ENCODE peak calls at places on chromosomes 4 and X, in six cellular contexts. V, O, T, N, E and B are unnamed samples.

GRCh38 chrX:150366951-150367545 is 3.9 kb downstream of the MAMLD1 start:
- DNase-seq in V (no peak), O (no peak), T (no peak), N (peak; percentile 77), E (peak; percentile 27), B (no peak)

GRCh38 chr4:89249716-89250361 is 57.8 kb downstream of the GPRIN3 start:
- DNase-seq in V (no peak), O (no peak), T (no peak), N (no peak), E (no peak), B (peak; percentile 14)

GRCh38 chr4:157048248-157048647 is 27.7 kb upstream of the GLRB start:
- DNase-seq in V (no peak), O (peak; percentile 47), T (no peak), N (no peak), E (peak; percentile 30), B (no peak)

GRCh38 chr4:2411786-2412510 is 6.5 kb downstream of the ZFYVE28 start:
- DNase-seq in V (no peak), O (no peak), T (no peak), N (no peak), E (no peak), B (no peak)

GRCh38 chr4:88897180-88897579 is 159.8 kb downstream of the FAM13A start:
- DNase-seq in V (no peak), O (no peak), T (no peak), N (no peak), E (peak; percentile 26), B (no peak)

GRCh38 chr4:38753021-38753806 is 29.6 kb downstream of the TLR10 start:
- DNase-seq in V (no peak), O (peak; percentile 93), T (peak; percentile 89), N (peak; percentile 34), E (peak; percentile 60), B (peak; percentile 52)

GRCh38 chrX:118530537-118530936 is 34.9 kb downstream of the DOCK11 start:
- DNase-seq in V (no peak), O (no peak), T (no peak), N (no peak), E (no peak), B (no peak)

GRCh38 chrX:129980043-129980442 is 2.4 kb upstream of the BCORL1 start:
- DNase-seq in V (peak; percentile 87), O (peak; percentile 52), T (peak; percentile 69), N (no peak), E (peak; percentile 52), B (peak; percentile 45)

GRCh38 chr4:123701046-123701445 is 304.5 kb downstream of the SPRY1 start:
- DNase-seq in V (no peak), O (no peak), T (no peak), N (no peak), E (no peak), B (no peak)

GRCh38 chr4:20984011-20984836 is 284.0 kb downstream of the PACRGL start:
- DNase-seq in V (no peak), O (no peak), T (no peak), N (no peak), E (no peak), B (peak; percentile 10)

GRCh38 chr4:111847256-111848108 is 297.8 kb upstream of the FAM241A start:
- DNase-seq in V (no peak), O (no peak), T (no peak), N (no peak), E (no peak), B (no peak)

GRCh38 chr4:5399790-5400421 is 308.5 kb downstream of the EVC2 start:
- DNase-seq in V (no peak), O (no peak), T (no peak), N (peak; percentile 24), E (peak; percentile 15), B (peak; percentile 14)

GRCh38 chr4:75673959-75674328 is 733 bp upstream of the G3BP2 start:
- DNase-seq in V (no peak), O (no peak), T (no peak), N (no peak), E (peak; percentile 21), B (no peak)

GRCh38 chrX:113986427-113986826 is 597.5 kb upstream of the HTR2C start:
- DNase-seq in V (no peak), O (no peak), T (no peak), N (no peak), E (no peak), B (no peak)

GRCh38 chr4:20954541-20954940 is 254.3 kb downstream of the PACRGL start:
- DNase-seq in V (no peak), O (no peak), T (no peak), N (no peak), E (no peak), B (no peak)

GRCh38 chr4:173182403-173182802 is 13.8 kb downstream of the GALNT7 start:
- DNase-seq in V (no peak), O (no peak), T (no peak), N (peak; percentile 81), E (peak; percentile 62), B (peak; percentile 15)

GRCh38 chr4:145618210-145618911 is 824 bp upstream of the MMAA start:
- DNase-seq in V (peak; percentile 79), O (no peak), T (peak; percentile 29), N (peak; percentile 9), E (peak; percentile 13), B (no peak)

GRCh38 chrX:18119856-18120255 is 100.8 kb downstream of the BEND2 start:
- DNase-seq in V (no peak), O (no peak), T (no peak), N (peak; percentile 4), E (no peak), B (peak; percentile 2)

GRCh38 chrX:83916525-83916924 is 55.6 kb downstream of the CYLC1 start:
- DNase-seq in V (no peak), O (no peak), T (no peak), N (peak; percentile 8), E (no peak), B (peak; percentile 10)

GRCh38 chr4:31054295-31054694 is 334.1 kb downstream of the PCDH7 start:
- DNase-seq in V (no peak), O (no peak), T (no peak), N (no peak), E (no peak), B (no peak)

GRCh38 chr4:75028196-75028854 is 95.4 kb downstream of the PARM1 start:
- DNase-seq in V (no peak), O (no peak), T (no peak), N (no peak), E (no peak), B (peak; percentile 40)

GRCh38 chrX:16664059-16664458 is 14.1 kb downstream of the S100G start:
- DNase-seq in V (no peak), O (no peak), T (no peak), N (no peak), E (no peak), B (no peak)

GRCh38 chrX:16662402-16662801 is 12.4 kb downstream of the S100G start:
- DNase-seq in V (no peak), O (no peak), T (no peak), N (no peak), E (no peak), B (no peak)

GRCh38 chrX:16665089-16665488 is 15.1 kb downstream of the S100G start:
- DNase-seq in V (no peak), O (no peak), T (no peak), N (no peak), E (no peak), B (no peak)

GRCh38 chrX:16666541-16666940 is 16.6 kb downstream of the S100G start:
- DNase-seq in V (no peak), O (no peak), T (no peak), N (no peak), E (peak; percentile 51), B (no peak)

GRCh38 chrX:16664626-16665025 is 14.7 kb downstream of the S100G start:
- DNase-seq in V (no peak), O (no peak), T (no peak), N (no peak), E (no peak), B (no peak)
- TF ChIP-seq CTCF in V (no peak), O (no peak), T (no peak), N (no peak), E (no peak), B (no peak)

GRCh38 chrX:24693453-24694202 is at the start of gene POLA1:
- DNase-seq in V (peak; percentile 91), O (peak; percentile 94), T (peak; percentile 93), N (peak; percentile 97), E (peak; percentile 92), B (peak; percentile 96)
- TF ChIP-seq POLR2A in V (no peak), O (no peak), T (no peak), N (peak; percentile 45), E (no peak), B (no peak)

GRCh38 chr4:113383111-113383785 is 333.8 kb downstream of the ANK2 start:
- DNase-seq in V (no peak), O (peak; percentile 26), T (no peak), N (no peak), E (peak; percentile 33), B (no peak)
- H3K27ac ChIP-seq in V (no peak overlapping the region), O (peak overlapping the region; percentile 30), T (no peak overlapping the region), N (no peak overlapping the region), E (no peak overlapping the region), B (no peak overlapping the region)

DNA sequence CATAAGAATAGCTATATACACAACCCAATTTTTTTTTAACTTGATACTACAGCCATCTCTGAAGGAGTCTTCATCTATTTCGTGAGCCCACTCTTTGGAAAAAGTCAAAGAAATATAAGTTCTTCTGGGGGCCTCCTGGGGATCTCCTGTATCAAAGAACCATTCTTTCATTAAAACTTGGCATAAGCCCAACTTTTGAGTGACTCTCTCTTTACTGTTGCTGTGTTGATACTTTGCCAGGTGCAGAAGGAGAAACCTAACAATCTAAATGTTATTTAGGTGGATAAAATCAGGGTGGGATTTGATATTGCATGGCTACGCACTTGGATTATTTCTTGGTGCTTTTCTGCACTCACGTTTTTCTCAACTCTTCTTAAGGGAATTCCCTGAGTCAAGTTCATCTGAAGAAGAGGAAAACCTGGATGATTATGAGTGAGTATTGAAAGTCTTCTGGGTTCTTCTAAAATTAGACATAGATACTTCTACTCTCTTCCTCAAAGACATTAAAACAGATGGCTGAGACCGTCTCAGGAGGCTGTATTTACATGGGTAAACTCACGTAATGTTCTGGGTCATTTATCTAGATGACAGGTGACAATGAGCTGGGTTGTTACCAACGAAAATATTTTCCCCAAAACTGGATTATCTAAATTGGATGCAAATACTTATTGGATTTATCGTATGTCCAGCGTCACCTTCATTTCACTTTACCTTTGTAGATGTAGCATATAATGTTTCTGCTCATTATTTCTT is 25.2 kb downstream of the BMX start:
- DNase-seq in V (no peak), O (no peak), T (no peak), N (no peak), E (no peak), B (no peak)
- TF ChIP-seq CTCF in V (no peak), O (no peak), T (no peak), N (no peak), E (no peak), B (no peak)

GRCh38 chr4:155787113-155787710 is 28.4 kb downstream of the GUCY1B1 start:
- DNase-seq in V (no peak), O (no peak), T (no peak), N (peak; percentile 49), E (no peak), B (peak; percentile 61)
- TF ChIP-seq POLR2A in V (no peak), O (no peak), T (no peak), N (no peak), E (no peak), B (no peak)